ENCODE peak calls at places on chromosomes 11 and 22, in four cellular contexts. G is lower lobe of right lung; D is effector memory CD4-positive, alpha-beta T cell; M is A549. L is an unnamed sample.
A peak's percentile ranks its signal among the peaks of the same experiment; 100 is the strongest.

GRCh38 chr11:33959855-33960400 is 68.1 kb upstream of the LMO2 start:
- DNase-seq in G (no peak), D (no peak), M (no peak), L (no peak)

GRCh38 chr11:13983081-13983751 is 20.7 kb downstream of the SPON1 start:
- DNase-seq in G (no peak), D (no peak), M (no peak), L (no peak)

GRCh38 chr11:34395916-34396555 is 38.2 kb upstream of the ABTB2 start:
- DNase-seq in G (no peak), D (no peak), M (peak; percentile 24), L (no peak)

GRCh38 chr22:38314992-38315800 is 2.0 kb downstream of the CSNK1E start:
- DNase-seq in G (no peak), D (no peak), M (no peak), L (peak; percentile 27)

GRCh38 chr11:61787928-61788491 is 4.4 kb downstream of the TMEM258 start:
- DNase-seq in G (no peak), D (no peak), M (peak; percentile 85), L (no peak)

GRCh38 chr11:112705148-112705547 is 256.1 kb upstream of the NCAM1 start:
- DNase-seq in G (no peak), D (no peak), M (no peak), L (no peak)

GRCh38 chr11:73949912-73950311 is 914 bp upstream of the DNAJB13 start:
- DNase-seq in G (no peak), D (no peak), M (no peak), L (no peak)

GRCh38 chr11:85672111-85672875 is 7.4 kb upstream of the CREBZF start:
- DNase-seq in G (peak; percentile 26), D (no peak), M (no peak), L (no peak)

GRCh38 chr11:111845256-111846028 is 25.9 kb downstream of the ALG9 start:
- DNase-seq in G (peak; percentile 53), D (no peak), M (no peak), L (no peak)

GRCh38 chr11:74927496-74927895 is 21.4 kb downstream of the XRRA1 start:
- DNase-seq in G (no peak), D (no peak), M (no peak), L (no peak)

GRCh38 chr11:61075891-61076290 is 26.4 kb upstream of the CD5 start:
- DNase-seq in G (no peak), D (no peak), M (no peak), L (no peak)

GRCh38 chr11:44159848-44160721 is 64.6 kb downstream of the EXT2 start:
- DNase-seq in G (no peak), D (no peak), M (no peak), L (no peak)

GRCh38 chr11:122108192-122108799 is 7.7 kb downstream of the BLID start:
- DNase-seq in G (no peak), D (no peak), M (no peak), L (no peak)

GRCh38 chr11:135027461-135027860 is 615.4 kb upstream of the B3GAT1 start:
- DNase-seq in G (no peak), D (no peak), M (no peak), L (no peak)

GRCh38 chr22:44164031-44164430 is 16.7 kb upstream of the PARVG start:
- DNase-seq in G (peak; percentile 56), D (no peak), M (no peak), L (no peak)

GRCh38 chr11:873723-874122 is 31.1 kb downstream of the TSPAN4 start:
- DNase-seq in G (no peak), D (no peak), M (no peak), L (no peak)

GRCh38 chr11:57425565-57426438 is 1.1 kb downstream of the SLC43A3 start:
- DNase-seq in G (peak; percentile 82), D (no peak), M (no peak), L (no peak)

GRCh38 chr11:103091024-103091423 is 936 bp downstream of the DCUN1D5 start:
- DNase-seq in G (no peak), D (no peak), M (peak; percentile 8), L (no peak)

GRCh38 chr22:39728236-39728860 is 157.8 kb downstream of the CACNA1I start:
- DNase-seq in G (no peak), D (no peak), M (no peak), L (no peak)

GRCh38 chr11:2988361-2988762 is 3.8 kb downstream of the NAP1L4 start:
- DNase-seq in G (no peak), D (no peak), M (no peak), L (no peak)

DNA sequence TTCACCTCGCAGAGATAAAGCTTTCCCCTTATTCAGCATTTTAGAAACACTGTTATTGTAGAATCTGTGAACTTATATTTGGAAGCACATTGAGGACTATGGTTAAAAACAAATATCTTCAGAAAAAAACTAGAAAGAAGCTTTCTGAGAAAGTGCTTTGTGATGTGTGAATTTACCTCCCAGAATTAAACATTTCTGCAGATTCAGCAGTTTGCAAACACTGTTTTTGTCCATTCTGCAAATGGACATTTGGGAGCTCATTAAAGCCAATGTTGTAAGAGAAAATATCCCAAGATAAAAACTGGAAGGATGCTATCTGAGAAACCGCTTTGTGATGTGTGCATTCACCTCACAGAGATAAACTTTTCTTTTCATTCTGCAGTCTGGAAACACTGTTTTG is 272.7 kb downstream of the OR4A5 start:
- DNase-seq in G (no peak), D (no peak), M (no peak), L (no peak)
- H3K9me3 ChIP-seq in G (peaks cover 69% of the 10 kb centered on the region), D (no peaks in the 10 kb centered on the region), M (peaks cover 2% of the 10 kb centered on the region), L (no peaks in the 10 kb centered on the region)

GRCh38 chr11:133945087-133945974 is 11.4 kb downstream of the IGSF9B start:
- DNase-seq in G (no peak), D (peak; percentile 76), M (no peak), L (peak; percentile 87)
- H3K4me1 ChIP-seq in G (peaks cover 19% of the 10 kb centered on the region), D (peaks cover 53% of the 10 kb centered on the region), M (no peaks in the 10 kb centered on the region), L (peaks cover 56% of the 10 kb centered on the region)

GRCh38 chr22:17575681-17576080 is 12.4 kb downstream of the SLC25A18 start:
- DNase-seq in G (no peak), D (no peak), M (no peak), L (no peak)
- H3K27ac ChIP-seq in G (no peak overlapping the region), D (no peak overlapping the region), M (no peak overlapping the region), L (no peak overlapping the region)

GRCh38 chr11:97702948-97703347 is 1313.1 kb downstream of the JRKL start:
- DNase-seq in G (no peak), D (no peak), M (no peak), L (no peak)
- H3K9me3 ChIP-seq in G (no peaks in the 10 kb centered on the region), D (no peaks in the 10 kb centered on the region), M (no peaks in the 10 kb centered on the region), L (no peaks in the 10 kb centered on the region)